ENCODE peak calls at places on chromosome 9, in seven cellular contexts. F is body of pancreas, Z is OCI-LY7, G is psoas muscle, A is tibial artery, V is sigmoid colon, I is upper lobe of right lung. Q is an unnamed sample. For H3K36me3, the result is how much of the 10 kb centered on the place peaks cover.

GRCh38 chr9:133532937-133533668 is 1.4 kb upstream of the ADAMTSL2 start:
- DNase-seq in F (peak), V (peak), Z (peak), I (peak), G (peak), A (peak), Q (no peak)

GRCh38 chr9:76944011-76944410 is 38.1 kb upstream of the PRUNE2 start:
- DNase-seq in I (no peak), Z (no peak), A (no peak), V (no peak), G (no peak), F (no peak), Q (no peak)

GRCh38 chr9:85420750-85421149 is 321.0 kb downstream of the AGTPBP1 start:
- DNase-seq in V (no peak), Z (no peak), G (no peak), A (no peak), I (no peak), F (no peak), Q (no peak)

GRCh38 chr9:89440951-89441654 is 56.8 kb downstream of the SEMA4D start:
- DNase-seq in I (peak), A (no peak), V (no peak), G (no peak), F (no peak), Z (no peak), Q (no peak)

GRCh38 chr9:89153618-89154017 is 25.0 kb downstream of the SHC3 start:
- DNase-seq in A (peak), I (no peak), F (no peak), V (no peak), Z (no peak), G (peak), Q (peak)

GRCh38 chr9:80074439-80074838 is 502.7 kb downstream of the TLE4 start:
- DNase-seq in F (peak), Z (no peak), G (no peak), A (no peak), V (no peak), I (no peak), Q (no peak)

GRCh38 chr9:34197756-34198711 is 19.2 kb downstream of the UBAP1 start:
- DNase-seq in I (peak), Z (no peak), V (no peak), F (peak), A (no peak), G (no peak), Q (no peak)

GRCh38 chr9:33165263-33166151 is 1.6 kb downstream of the B4GALT1 start:
- DNase-seq in V (peak), G (no peak), A (peak), F (peak), Z (peak), I (no peak), Q (peak)

GRCh38 chr9:131530546-131530929 is 525 bp downstream of the UCK1 start:
- DNase-seq in F (peak), A (peak), I (peak), Z (peak), V (peak), G (peak), Q (no peak)

GRCh38 chr9:20280330-20280729 is 342.0 kb downstream of the MLLT3 start:
- DNase-seq in I (no peak), A (no peak), G (no peak), F (no peak), Z (no peak), V (no peak), Q (no peak)

GRCh38 chr9:114681594-114682332 is at the start of gene TEX48:
- DNase-seq in A (peak), Z (peak), I (no peak), G (peak), F (peak), V (peak), Q (no peak)

GRCh38 chr9:5714501-5715401 is 85.8 kb downstream of the RIC1 start:
- DNase-seq in G (no peak), A (no peak), F (no peak), V (no peak), I (no peak), Z (peak), Q (no peak)

GRCh38 chr9:15182755-15183154 is 124.3 kb downstream of the TTC39B start:
- DNase-seq in V (no peak), G (no peak), I (no peak), A (no peak), F (no peak), Z (no peak), Q (no peak)

GRCh38 chr9:107269254-107269653 is 13.8 kb upstream of the RAD23B start:
- DNase-seq in A (no peak), F (no peak), V (no peak), I (no peak), G (no peak), Z (no peak), Q (no peak)

GRCh38 chr9:27437652-27438373 is 86.3 kb upstream of the IFNK start:
- DNase-seq in V (no peak), I (no peak), Z (no peak), F (no peak), A (no peak), G (no peak), Q (no peak)

GRCh38 chr9:99103909-99104458 is 929 bp upstream of the TGFBR1 start:
- DNase-seq in A (peak), Z (no peak), I (no peak), F (no peak), V (no peak), G (no peak), Q (no peak)

GRCh38 chr9:99106044-99106375 is 1.1 kb downstream of the TGFBR1 start:
- DNase-seq in I (no peak), Z (no peak), G (no peak), A (no peak), V (no peak), F (no peak), Q (no peak)

GRCh38 chr9:99103505-99103904 is 1.4 kb upstream of the TGFBR1 start:
- DNase-seq in A (peak), Z (no peak), V (no peak), F (no peak), G (no peak), I (no peak), Q (no peak)

GRCh38 chr9:99105152-99106043 is 485 bp downstream of the TGFBR1 start:
- DNase-seq in A (peak), I (peak), G (peak), Z (peak), V (peak), F (peak), Q (no peak)

GRCh38 chr9:99104459-99105151 is at the start of gene TGFBR1:
- DNase-seq in G (peak), V (peak), F (peak), I (peak), A (peak), Z (peak), Q (peak)
- TF ChIP-seq CTCF in G (peak), V (peak), F (no peak), I (no peak), A (peak), Z (no peak), Q (no peak)

DNA sequence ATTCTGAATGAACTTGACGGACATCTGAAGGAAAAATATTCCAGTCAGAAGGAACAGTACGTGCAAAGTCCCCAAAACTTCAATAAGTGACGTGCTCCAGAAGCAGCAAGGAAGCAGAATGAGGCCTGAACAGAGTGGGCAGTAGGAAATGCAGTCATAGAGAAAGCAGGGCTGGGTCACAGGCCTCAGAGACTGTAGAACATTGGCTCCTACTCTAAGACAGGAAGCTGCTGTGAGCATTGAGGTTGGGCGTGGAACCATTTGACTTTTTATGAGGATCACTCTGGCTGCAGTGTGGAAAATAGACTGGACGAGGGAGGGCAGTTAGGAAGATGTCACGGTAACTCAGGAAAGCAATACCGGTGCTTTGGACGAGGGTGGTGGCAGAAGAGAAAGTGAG is 64.0 kb downstream of the DOCK8 start:
- DNase-seq in F (no peak), I (no peak), V (no peak), Z (no peak), G (no peak), A (no peak), Q (no peak)
- H3K4me3 ChIP-seq in F (no peak), I (no peak), V (no peak), Z (no peak), G (no peak), A (no peak), Q (no peak)

GRCh38 chr9:136538599-136539426 is 7.0 kb downstream of the NOTCH1 start:
- DNase-seq in I (no peak), F (no peak), A (peak), V (no peak), G (no peak), Z (peak), Q (no peak)
- H3K36me3 ChIP-seq in I (under half), F (under half), A (under half), V (under half), G (under half), Z (under half), Q (under half)

GRCh38 chr9:122126340-122127333 is 32.9 kb downstream of the NDUFA8 start:
- DNase-seq in G (no peak), I (no peak), Z (no peak), F (no peak), A (no peak), V (peak), Q (no peak)
- TF ChIP-seq CTCF in G (no peak), I (no peak), Z (peak), F (no peak), A (no peak), V (no peak), Q (peak)

GRCh38 chr9:129558063-129558550 is 62.8 kb downstream of the C9orf50 start:
- DNase-seq in G (no peak), Z (no peak), I (no peak), F (no peak), A (no peak), V (no peak), Q (no peak)

GRCh38 chr9:129557192-129558036 is 63.5 kb downstream of the C9orf50 start:
- DNase-seq in A (no peak), I (no peak), Z (no peak), F (peak), V (no peak), G (no peak), Q (no peak)

GRCh38 chr9:129555512-129556203 is 65.2 kb downstream of the C9orf50 start:
- DNase-seq in A (no peak), Z (no peak), G (no peak), F (no peak), I (no peak), V (no peak), Q (no peak)

GRCh38 chr9:129554649-129555048 is 66.3 kb downstream of the C9orf50 start:
- DNase-seq in A (no peak), V (no peak), Z (no peak), I (no peak), F (no peak), G (no peak), Q (no peak)

GRCh38 chr9:129556576-129557191 is 64.2 kb downstream of the C9orf50 start:
- DNase-seq in I (no peak), A (no peak), G (no peak), F (no peak), Z (no peak), V (no peak), Q (no peak)
- H3K4me3 ChIP-seq in I (no peak), A (no peak), G (no peak), F (no peak), Z (no peak), V (no peak), Q (no peak)

GRCh38 chr9:120392245-120392644 is 187.7 kb downstream of the CDK5RAP2 start:
- DNase-seq in G (no peak), F (no peak), A (no peak), Z (no peak), V (no peak), I (no peak), Q (no peak)

GRCh38 chr9:120392711-120393110 is 187.3 kb downstream of the CDK5RAP2 start:
- DNase-seq in V (peak), I (no peak), Z (no peak), F (no peak), A (no peak), G (no peak), Q (no peak)

GRCh38 chr9:120395374-120395773 is 184.6 kb downstream of the CDK5RAP2 start:
- DNase-seq in I (no peak), A (no peak), F (no peak), V (peak), G (no peak), Z (no peak), Q (no peak)

GRCh38 chr9:120393386-120394057 is 186.4 kb downstream of the CDK5RAP2 start:
- DNase-seq in Z (no peak), F (no peak), I (no peak), V (peak), A (no peak), G (no peak), Q (no peak)

DNA sequence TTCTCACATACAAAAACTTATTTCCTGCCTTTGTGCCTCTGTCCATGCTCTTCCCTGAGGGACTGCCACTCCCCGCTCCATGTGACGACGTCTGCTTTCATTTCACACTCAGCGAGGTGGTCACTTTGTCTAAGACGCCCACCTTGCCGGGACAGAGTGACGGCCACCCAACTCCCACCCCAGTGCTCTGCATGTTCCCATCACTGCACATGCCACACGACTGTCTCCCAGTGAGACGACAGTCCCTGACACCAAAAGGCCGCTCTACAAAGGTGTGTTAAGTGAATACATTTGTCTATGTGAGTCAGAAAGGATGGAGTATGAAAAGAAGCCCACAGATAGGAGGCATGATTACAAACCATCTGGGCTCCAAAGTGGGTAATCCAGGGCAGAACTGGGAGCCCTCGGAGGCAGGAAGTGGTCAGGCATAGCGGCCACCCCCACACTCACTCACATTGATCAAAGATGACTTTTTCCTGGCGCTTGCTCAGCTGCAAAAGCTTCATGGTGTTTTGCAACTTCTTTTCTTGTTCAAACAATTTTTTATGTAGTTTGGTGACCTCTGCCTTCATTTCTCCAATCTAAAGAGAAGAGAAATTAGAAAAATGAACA is 185.8 kb downstream of the CDK5RAP2 start:
- DNase-seq in G (no peak), I (no peak), F (no peak), A (no peak), Z (no peak), V (peak), Q (peak)
- H3K36me3 ChIP-seq in G (half or more), I (half or more), F (under half), A (half or more), Z (half or more), V (under half), Q (under half)

GRCh38 chr9:109584205-109584604 is 86.1 kb upstream of the PTPN3 start:
- DNase-seq in Z (no peak), F (no peak), G (no peak), V (no peak), I (no peak), A (no peak), Q (no peak)
- TF ChIP-seq CTCF in Z (no peak), F (no peak), G (no peak), V (no peak), I (no peak), A (no peak), Q (no peak)

GRCh38 chr9:78013924-78014323 is 17.7 kb downstream of the GNAQ start:
- DNase-seq in F (no peak), A (no peak), V (no peak), Z (no peak), G (no peak), I (no peak), Q (no peak)
- H3K4me3 ChIP-seq in F (no peak), A (no peak), V (no peak), Z (no peak), G (no peak), I (no peak), Q (no peak)

GRCh38 chr9:87500894-87501656 is 3.4 kb downstream of the DAPK1 start:
- DNase-seq in V (no peak), F (no peak), Z (no peak), I (no peak), A (no peak), G (no peak), Q (no peak)
- H3K36me3 ChIP-seq in V (under half), F (under half), Z (under half), I (under half), A (under half), G (under half), Q (under half)